ENCODE peak calls at places on chromosomes 4 and X, in seven cellular contexts. E is SK-N-SH, Q is K562, C is GM12878, L is H1, Y is HepG2, U is HCT116. D is an unnamed sample.

GRCh38 chrX:12770440-12770839 is 20.8 kb upstream of the PRPS2 start:
- DNase-seq in E (peak), Q (peak), C (no peak), L (no peak), Y (no peak), U (no peak), D (peak)

GRCh38 chr4:113444386-113444785 is 317.2 kb downstream of the CAMK2D start:
- DNase-seq in E (no peak), Q (no peak), C (no peak), L (no peak), Y (no peak), U (no peak), D (no peak)

GRCh38 chr4:54495641-54496040 is 162.1 kb upstream of the KIT start:
- DNase-seq in E (no peak), Q (no peak), C (no peak), L (no peak), Y (no peak), U (no peak), D (no peak)

GRCh38 chr4:40621592-40622512 is 7.8 kb downstream of the RBM47 start:
- DNase-seq in E (no peak), Q (no peak), C (peak), L (peak), Y (peak), U (peak), D (peak)

GRCh38 chr4:98262431-98262830 is 1.2 kb downstream of the RAP1GDS1 start:
- DNase-seq in E (no peak), Q (no peak), C (no peak), L (no peak), Y (no peak), U (no peak), D (no peak)

GRCh38 chrX:64394874-64395567 is at the start of gene MTMR8:
- DNase-seq in E (peak), Q (peak), C (peak), L (peak), Y (no peak), U (peak), D (peak)

GRCh38 chr4:153141238-153141637 is 63.0 kb upstream of the TRIM2 start:
- DNase-seq in E (no peak), Q (no peak), C (no peak), L (no peak), Y (no peak), U (no peak), D (no peak)

GRCh38 chr4:32560306-32560705 is 1840.1 kb downstream of the PCDH7 start:
- DNase-seq in E (no peak), Q (no peak), C (no peak), L (no peak), Y (no peak), U (no peak), D (peak)

GRCh38 chr4:70505152-70505748 is 13.1 kb upstream of the AMTN start:
- DNase-seq in E (peak), Q (peak), C (no peak), L (peak), Y (peak), U (peak), D (peak)

GRCh38 chrX:19987856-19988255 is 3.0 kb downstream of the BCLAF3 start:
- DNase-seq in E (no peak), Q (no peak), C (no peak), L (no peak), Y (no peak), U (no peak), D (no peak)

GRCh38 chrX:1323315-1323714 is 13.3 kb upstream of the IL3RA start:
- DNase-seq in E (peak), Q (peak), C (peak), L (peak), Y (peak), U (peak), D (peak)

GRCh38 chr4:181418491-181418890 is 824.7 kb upstream of the TENM3 start:
- DNase-seq in E (no peak), Q (no peak), C (no peak), L (no peak), Y (no peak), U (no peak), D (no peak)

GRCh38 chr4:154009191-154009590 is 220.3 kb upstream of the SFRP2 start:
- DNase-seq in E (no peak), Q (no peak), C (no peak), L (no peak), Y (no peak), U (no peak), D (no peak)

GRCh38 chr4:77950204-77950603 is 87.6 kb downstream of the MRPL1 start:
- DNase-seq in E (no peak), Q (no peak), C (no peak), L (no peak), Y (no peak), U (no peak), D (no peak)

GRCh38 chr4:142435599-142436235 is 410.4 kb downstream of the INPP4B start:
- DNase-seq in E (no peak), Q (no peak), C (no peak), L (peak), Y (no peak), U (no peak), D (peak)

GRCh38 chr4:168537556-168537955 is 40.7 kb downstream of the PALLD start:
- DNase-seq in E (no peak), Q (no peak), C (no peak), L (no peak), Y (no peak), U (no peak), D (no peak)

GRCh38 chr4:173167793-173168395 is 717 bp upstream of the GALNT7 start:
- DNase-seq in E (peak), Q (peak), C (no peak), L (no peak), Y (no peak), U (peak), D (peak)

GRCh38 chr4:28225005-28225404 is 1364.4 kb downstream of the STIM2 start:
- DNase-seq in E (no peak), Q (no peak), C (no peak), L (peak), Y (no peak), U (peak), D (peak)

GRCh38 chrX:97132654-97133415 is 249.1 kb downstream of the RPA4 start:
- DNase-seq in E (no peak), Q (no peak), C (no peak), L (no peak), Y (no peak), U (no peak), D (no peak)

GRCh38 chr4:60396680-60397079 is 803.4 kb upstream of the ADGRL3 start:
- DNase-seq in E (peak), Q (no peak), C (no peak), L (no peak), Y (no peak), U (no peak), D (no peak)

GRCh38 chrX:47168495-47169073 is 23.6 kb downstream of the RBM10 start:
- DNase-seq in E (no peak), Q (no peak), C (no peak), L (no peak), Y (no peak), U (no peak), D (no peak)

GRCh38 chr4:87428979-87429378 is 6.6 kb downstream of the NUDT9 start:
- DNase-seq in E (no peak), Q (no peak), C (no peak), L (no peak), Y (no peak), U (no peak), D (no peak)

GRCh38 chrX:29530520-29530919 is 684.8 kb upstream of the MAGEB2 start:
- DNase-seq in E (no peak), Q (no peak), C (no peak), L (no peak), Y (no peak), U (no peak), D (no peak)

GRCh38 chrX:116490091-116490490 is 27.3 kb upstream of the CT83 start:
- DNase-seq in E (peak), Q (no peak), C (no peak), L (no peak), Y (no peak), U (no peak), D (peak)

GRCh38 chr4:1500231-1500965 is 94.2 kb upstream of the NKX1-1 start:
- DNase-seq in E (peak), Q (no peak), C (no peak), L (no peak), Y (no peak), U (no peak), D (no peak)

GRCh38 chr4:5044341-5044740 is 6.9 kb upstream of the STK32B start:
- DNase-seq in E (no peak), Q (no peak), C (no peak), L (no peak), Y (no peak), U (no peak), D (no peak)

GRCh38 chr4:5118091-5118786 is 67.0 kb downstream of the STK32B start:
- DNase-seq in E (no peak), Q (no peak), C (no peak), L (no peak), Y (no peak), U (no peak), D (no peak)

DNA sequence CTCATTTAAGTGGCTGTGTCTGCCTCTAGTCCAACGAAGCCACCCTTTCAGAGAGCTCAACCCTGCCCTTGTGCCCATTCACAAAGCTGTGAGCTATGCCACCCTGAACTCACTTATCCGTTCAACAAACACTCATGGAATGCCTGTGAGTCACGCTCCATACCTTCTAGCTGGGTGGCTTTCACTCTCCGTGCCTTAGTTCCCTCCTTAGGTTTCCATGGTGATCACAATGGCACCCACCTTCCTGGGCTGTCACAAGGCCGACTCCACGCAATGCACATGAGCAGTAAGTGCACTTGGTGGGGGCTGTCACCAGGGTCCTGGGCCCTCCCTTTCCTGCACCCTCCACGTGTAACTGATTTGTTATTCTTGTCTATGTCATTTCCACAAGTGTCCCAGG is 37.2 kb upstream of the PPP2R2C start:
- DNase-seq in E (no peak), Q (no peak), C (no peak), L (no peak), Y (no peak), U (no peak), D (peak)
- TF ChIP-seq JUND in E (no peak), Q (no peak), C (no peak), L (no peak), Y (no peak), U (no peak), D (no peak)

DNA sequence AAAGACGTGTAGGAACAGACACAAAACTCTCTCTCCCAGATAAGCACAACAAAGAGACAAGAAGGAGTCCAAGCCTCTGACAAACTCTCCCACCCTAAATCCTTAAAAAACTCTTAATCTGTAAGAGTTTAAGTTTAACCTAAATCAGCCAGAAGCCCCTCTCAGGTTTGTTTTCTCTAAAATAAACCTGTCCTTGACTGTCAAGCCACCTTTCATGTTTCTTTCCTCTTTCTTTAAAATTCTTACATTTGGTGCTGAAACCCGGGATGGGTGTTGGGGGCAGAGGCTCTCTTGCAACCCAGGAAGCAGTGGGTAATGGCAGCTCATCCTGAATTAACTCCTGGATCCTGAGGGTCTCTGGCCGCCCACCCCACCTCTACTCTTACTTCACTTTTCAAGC is 107.8 kb upstream of the TENT5D start:
- DNase-seq in E (no peak), Q (no peak), C (no peak), L (no peak), Y (no peak), U (no peak), D (no peak)
- TF ChIP-seq JUND in E (no peak), Q (no peak), C (no peak), L (no peak), Y (no peak), U (no peak), D (no peak)

DNA sequence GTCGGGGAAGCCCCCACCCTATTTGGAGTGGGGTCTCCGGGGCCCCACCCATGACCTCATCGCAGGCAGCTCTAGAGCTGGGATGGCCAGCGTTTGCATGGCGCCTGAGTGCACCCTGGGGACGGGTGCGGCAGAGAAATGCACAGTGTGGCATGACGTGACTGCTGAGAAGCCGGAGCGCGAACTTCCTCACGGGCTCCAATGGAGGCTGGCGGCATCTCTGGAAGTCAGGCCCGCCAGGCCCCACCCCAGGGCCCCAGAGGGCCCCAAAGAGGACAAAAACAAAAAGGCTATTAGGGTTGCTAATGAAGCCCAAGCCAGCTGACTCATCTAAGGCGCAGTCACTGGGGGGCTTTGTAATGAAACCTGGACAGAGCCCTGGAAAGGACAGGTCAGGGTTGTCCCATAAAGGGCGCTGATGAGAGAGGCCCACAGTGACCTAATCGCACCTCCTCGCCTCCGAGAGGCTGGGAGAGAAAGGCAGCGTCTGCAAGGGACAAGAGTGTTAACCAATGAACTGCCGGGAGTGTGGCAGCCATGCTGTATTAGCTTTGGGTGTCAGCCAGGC is 86.0 kb upstream of the C1QTNF7 start:
- DNase-seq in E (no peak), Q (no peak), C (no peak), L (no peak), Y (no peak), U (no peak), D (no peak)
- TF ChIP-seq JUND in E (no peak), Q (no peak), C (no peak), L (no peak), Y (no peak), U (no peak), D (no peak)

DNA sequence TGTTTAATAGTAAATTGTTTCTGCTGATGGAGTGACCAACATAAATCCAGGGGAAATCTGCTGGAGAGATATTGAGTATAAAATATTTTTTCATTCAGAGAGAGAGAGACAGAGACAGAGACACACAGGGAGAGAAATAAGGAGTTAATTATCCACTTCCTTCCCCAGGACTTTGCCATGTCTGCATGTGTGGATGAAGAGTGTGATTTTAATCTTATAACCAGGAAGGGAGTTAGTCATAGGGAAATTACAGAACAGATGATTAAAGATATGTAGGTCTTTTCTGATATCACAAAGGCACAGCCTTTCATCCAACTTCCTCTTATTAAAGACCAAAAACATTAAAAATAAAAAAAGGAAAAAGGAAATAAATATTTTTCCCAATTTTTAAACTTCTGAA is 526.3 kb downstream of the SPRY1 start:
- DNase-seq in E (no peak), Q (no peak), C (no peak), L (no peak), Y (no peak), U (no peak), D (no peak)
- TF ChIP-seq JUND in E (peak), Q (no peak), C (no peak), L (no peak), Y (no peak), U (no peak), D (no peak)

GRCh38 chrX:43962636-43963035 is 10.6 kb downstream of the NDP start:
- DNase-seq in E (no peak), Q (no peak), C (no peak), L (no peak), Y (no peak), U (no peak), D (no peak)

GRCh38 chrX:43964936-43965335 is 8.3 kb downstream of the NDP start:
- DNase-seq in E (no peak), Q (no peak), C (no peak), L (no peak), Y (no peak), U (no peak), D (no peak)

GRCh38 chrX:43968347-43968746 is 4.8 kb downstream of the NDP start:
- DNase-seq in E (no peak), Q (no peak), C (no peak), L (no peak), Y (no peak), U (no peak), D (no peak)

GRCh38 chrX:43961699-43962098 is 11.5 kb downstream of the NDP start:
- DNase-seq in E (no peak), Q (peak), C (no peak), L (no peak), Y (no peak), U (no peak), D (no peak)

GRCh38 chrX:43963726-43964125 is 9.5 kb downstream of the NDP start:
- DNase-seq in E (no peak), Q (no peak), C (no peak), L (no peak), Y (no peak), U (no peak), D (no peak)
- TF ChIP-seq JUND in E (no peak), Q (no peak), C (no peak), L (no peak), Y (no peak), U (no peak), D (no peak)

GRCh38 chr4:177441061-177441802 is 1.0 kb downstream of the AGA start:
- DNase-seq in E (peak), Q (peak), C (peak), L (no peak), Y (peak), U (no peak), D (peak)

GRCh38 chr4:177441803-177442622 is at the start of gene AGA:
- DNase-seq in E (peak), Q (peak), C (peak), L (peak), Y (peak), U (peak), D (peak)

GRCh38 chr4:177434667-177435066 is 7.6 kb downstream of the AGA start:
- DNase-seq in E (no peak), Q (no peak), C (no peak), L (no peak), Y (no peak), U (no peak), D (no peak)

GRCh38 chr4:177436456-177436855 is 5.8 kb downstream of the AGA start:
- DNase-seq in E (no peak), Q (no peak), C (no peak), L (no peak), Y (no peak), U (no peak), D (no peak)
- TF ChIP-seq JUND in E (no peak), Q (no peak), C (no peak), L (no peak), Y (no peak), U (no peak), D (no peak)

GRCh38 chrX:38805294-38806053 is 4.2 kb downstream of the MID1IP1 start:
- DNase-seq in E (peak), Q (peak), C (no peak), L (no peak), Y (peak), U (no peak), D (peak)

GRCh38 chrX:38804481-38805293 is 3.4 kb downstream of the MID1IP1 start:
- DNase-seq in E (peak), Q (peak), C (no peak), L (no peak), Y (no peak), U (no peak), D (no peak)

GRCh38 chrX:38807873-38808272 is 6.6 kb downstream of the MID1IP1 start:
- DNase-seq in E (no peak), Q (no peak), C (no peak), L (no peak), Y (no peak), U (no peak), D (no peak)

GRCh38 chrX:38806054-38806389 is 4.8 kb downstream of the MID1IP1 start:
- DNase-seq in E (peak), Q (peak), C (no peak), L (no peak), Y (no peak), U (no peak), D (no peak)

DNA sequence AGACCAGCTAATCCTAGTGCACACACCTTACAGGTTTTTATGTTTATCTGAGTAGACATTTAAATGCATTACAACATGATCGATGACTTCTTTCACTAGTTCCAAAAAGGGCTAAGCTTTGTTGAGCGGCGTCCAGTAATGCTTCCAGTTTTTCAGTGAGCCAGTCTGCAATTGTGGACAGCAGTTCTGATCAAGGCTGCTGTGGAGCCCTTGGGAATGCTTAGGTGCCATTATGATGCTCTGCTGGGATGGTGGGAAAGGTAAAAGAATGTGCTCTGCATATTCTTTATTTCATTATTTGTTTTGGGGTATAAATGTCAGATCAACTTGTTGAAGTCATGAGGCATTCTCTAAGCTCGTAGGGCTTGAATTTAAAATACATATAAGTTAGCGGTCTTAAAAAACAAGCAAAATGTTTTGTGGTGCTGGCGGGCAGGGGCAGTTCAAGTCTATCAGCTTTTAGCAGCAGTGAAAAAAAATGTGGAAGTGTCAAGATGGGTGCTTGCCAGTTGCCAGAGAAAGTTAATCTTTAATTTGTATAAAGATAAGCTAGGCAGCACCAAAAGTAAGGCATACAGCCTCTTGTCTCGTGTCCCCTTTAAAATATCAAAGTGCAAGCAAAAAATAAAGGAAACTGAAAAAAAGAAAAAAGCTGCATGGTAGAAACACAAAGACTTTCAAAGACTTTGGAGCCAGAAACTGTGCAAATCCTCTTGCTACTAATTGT is 5.8 kb downstream of the MID1IP1 start:
- DNase-seq in E (no peak), Q (no peak), C (no peak), L (no peak), Y (peak), U (no peak), D (no peak)
- TF ChIP-seq JUND in E (no peak), Q (no peak), C (no peak), L (no peak), Y (no peak), U (no peak), D (no peak)

DNA sequence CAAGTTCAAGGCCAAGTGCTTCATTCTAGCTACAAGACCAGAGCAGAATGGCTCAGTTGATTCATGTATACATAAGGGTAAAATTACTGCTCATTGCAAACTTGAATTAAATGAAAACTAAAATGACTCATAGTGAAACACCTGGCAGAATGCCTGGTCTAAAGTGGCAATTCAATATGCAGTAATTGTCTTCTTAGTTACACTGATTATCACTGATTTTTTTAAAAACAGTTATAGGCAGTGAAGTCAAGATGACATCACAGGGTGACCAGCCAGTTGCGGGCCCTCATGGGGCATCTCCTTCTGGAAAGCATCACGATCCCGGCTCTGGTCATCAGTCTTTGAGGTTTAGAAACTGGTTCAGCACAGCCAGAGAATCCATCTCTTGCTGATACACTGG is 154.2 kb downstream of the RAB28 start:
- DNase-seq in E (no peak), Q (no peak), C (peak), L (no peak), Y (no peak), U (peak), D (no peak)
- TF ChIP-seq JUND in E (no peak), Q (no peak), C (no peak), L (no peak), Y (no peak), U (peak), D (no peak)